ENCODE peak calls at places on chromosomes 2 and 18, in ten cellular contexts. One of them, this sample, is unnamed.

GRCh38 chr2:212392544-212392943 is 146.1 kb downstream of the ERBB4 start:
- DNase-seq in Calu3: no peak
- DNase-seq in endothelial cell: no peak
- DNase-seq in kidney: no peak
- DNase-seq in activated B cell treated with CpG ODN at 0.5 μM for 24 hours: no peak
- DNase-seq in GM20000: no peak
- DNase-seq in PC-9: no peak
- DNase-seq in mammary epithelial cell: no peak
- DNase-seq in SK-N-SH: no peak
- DNase-seq in H9: no peak
- DNase-seq in this sample: no peak

GRCh38 chr2:12433641-12433990 is 283.1 kb upstream of the TRIB2 start:
- DNase-seq in Calu3: peak
- DNase-seq in endothelial cell: no peak
- DNase-seq in kidney: no peak
- DNase-seq in activated B cell treated with CpG ODN at 0.5 μM for 24 hours: no peak
- DNase-seq in GM20000: no peak
- DNase-seq in PC-9: no peak
- DNase-seq in mammary epithelial cell: no peak
- DNase-seq in SK-N-SH: no peak
- DNase-seq in H9: no peak
- DNase-seq in this sample: no peak

GRCh38 chr2:128774320-128775063 is 455.8 kb upstream of the HS6ST1 start:
- DNase-seq in Calu3: no peak
- DNase-seq in endothelial cell: no peak
- DNase-seq in kidney: no peak
- DNase-seq in activated B cell treated with CpG ODN at 0.5 μM for 24 hours: no peak
- DNase-seq in GM20000: no peak
- DNase-seq in PC-9: no peak
- DNase-seq in mammary epithelial cell: no peak
- DNase-seq in SK-N-SH: no peak
- DNase-seq in H9: no peak
- DNase-seq in this sample: peak

GRCh38 chr2:26562811-26563645 is 78.1 kb downstream of the CIB4 start:
- DNase-seq in Calu3: peak
- DNase-seq in endothelial cell: no peak
- DNase-seq in kidney: peak
- DNase-seq in activated B cell treated with CpG ODN at 0.5 μM for 24 hours: no peak
- DNase-seq in GM20000: no peak
- DNase-seq in PC-9: peak
- DNase-seq in mammary epithelial cell: peak
- DNase-seq in SK-N-SH: no peak
- DNase-seq in H9: no peak
- DNase-seq in this sample: peak

GRCh38 chr2:127355407-127356008 is 32.3 kb downstream of the MAP3K2 start:
- DNase-seq in Calu3: peak
- DNase-seq in endothelial cell: peak
- DNase-seq in kidney: no peak
- DNase-seq in activated B cell treated with CpG ODN at 0.5 μM for 24 hours: no peak
- DNase-seq in GM20000: peak
- DNase-seq in PC-9: peak
- DNase-seq in mammary epithelial cell: peak
- DNase-seq in SK-N-SH: peak
- DNase-seq in H9: no peak
- DNase-seq in this sample: no peak

GRCh38 chr2:105887246-105887645 is 142.5 kb downstream of the NCK2 start:
- DNase-seq in Calu3: peak
- DNase-seq in endothelial cell: no peak
- DNase-seq in kidney: no peak
- DNase-seq in activated B cell treated with CpG ODN at 0.5 μM for 24 hours: no peak
- DNase-seq in GM20000: no peak
- DNase-seq in PC-9: no peak
- DNase-seq in mammary epithelial cell: no peak
- DNase-seq in SK-N-SH: no peak
- DNase-seq in H9: no peak
- DNase-seq in this sample: no peak

GRCh38 chr2:72142743-72143440 is 4.8 kb downstream of the CYP26B1 start:
- DNase-seq in Calu3: no peak
- DNase-seq in endothelial cell: no peak
- DNase-seq in kidney: peak
- DNase-seq in activated B cell treated with CpG ODN at 0.5 μM for 24 hours: no peak
- DNase-seq in GM20000: no peak
- DNase-seq in PC-9: peak
- DNase-seq in mammary epithelial cell: no peak
- DNase-seq in SK-N-SH: peak
- DNase-seq in H9: peak
- DNase-seq in this sample: peak

GRCh38 chr18:6205706-6206105 is 209.0 kb downstream of the L3MBTL4 start:
- DNase-seq in Calu3: no peak
- DNase-seq in endothelial cell: no peak
- DNase-seq in kidney: no peak
- DNase-seq in activated B cell treated with CpG ODN at 0.5 μM for 24 hours: no peak
- DNase-seq in GM20000: no peak
- DNase-seq in PC-9: no peak
- DNase-seq in mammary epithelial cell: no peak
- DNase-seq in SK-N-SH: no peak
- DNase-seq in H9: no peak
- DNase-seq in this sample: no peak

GRCh38 chr18:36706313-36706881 is 122.4 kb downstream of the TPGS2 start:
- DNase-seq in Calu3: no peak
- DNase-seq in endothelial cell: no peak
- DNase-seq in kidney: no peak
- DNase-seq in activated B cell treated with CpG ODN at 0.5 μM for 24 hours: no peak
- DNase-seq in GM20000: no peak
- DNase-seq in PC-9: no peak
- DNase-seq in mammary epithelial cell: no peak
- DNase-seq in SK-N-SH: no peak
- DNase-seq in H9: no peak
- DNase-seq in this sample: no peak

GRCh38 chr18:50152900-50153299 is 42.0 kb downstream of the MYO5B start:
- DNase-seq in Calu3: no peak
- DNase-seq in endothelial cell: no peak
- DNase-seq in kidney: no peak
- DNase-seq in activated B cell treated with CpG ODN at 0.5 μM for 24 hours: no peak
- DNase-seq in GM20000: no peak
- DNase-seq in PC-9: no peak
- DNase-seq in mammary epithelial cell: peak
- DNase-seq in SK-N-SH: no peak
- DNase-seq in H9: no peak
- DNase-seq in this sample: no peak

GRCh38 chr18:50151876-50152275 is 43.1 kb downstream of the MYO5B start:
- DNase-seq in Calu3: no peak
- DNase-seq in endothelial cell: no peak
- DNase-seq in kidney: no peak
- DNase-seq in activated B cell treated with CpG ODN at 0.5 μM for 24 hours: no peak
- DNase-seq in GM20000: no peak
- DNase-seq in PC-9: no peak
- DNase-seq in mammary epithelial cell: peak
- DNase-seq in SK-N-SH: no peak
- DNase-seq in H9: no peak
- DNase-seq in this sample: no peak

GRCh38 chr18:50154420-50154819 is 40.5 kb downstream of the MYO5B start:
- DNase-seq in Calu3: no peak
- DNase-seq in endothelial cell: no peak
- DNase-seq in kidney: no peak
- DNase-seq in activated B cell treated with CpG ODN at 0.5 μM for 24 hours: no peak
- DNase-seq in GM20000: no peak
- DNase-seq in PC-9: no peak
- DNase-seq in mammary epithelial cell: no peak
- DNase-seq in SK-N-SH: no peak
- DNase-seq in H9: no peak
- DNase-seq in this sample: no peak

GRCh38 chr18:50158866-50159653 is 35.9 kb downstream of the MYO5B start:
- DNase-seq in Calu3: peak
- DNase-seq in endothelial cell: no peak
- DNase-seq in kidney: no peak
- DNase-seq in activated B cell treated with CpG ODN at 0.5 μM for 24 hours: no peak
- DNase-seq in GM20000: no peak
- DNase-seq in PC-9: peak
- DNase-seq in mammary epithelial cell: peak
- DNase-seq in SK-N-SH: no peak
- DNase-seq in H9: no peak
- DNase-seq in this sample: peak

DNA sequence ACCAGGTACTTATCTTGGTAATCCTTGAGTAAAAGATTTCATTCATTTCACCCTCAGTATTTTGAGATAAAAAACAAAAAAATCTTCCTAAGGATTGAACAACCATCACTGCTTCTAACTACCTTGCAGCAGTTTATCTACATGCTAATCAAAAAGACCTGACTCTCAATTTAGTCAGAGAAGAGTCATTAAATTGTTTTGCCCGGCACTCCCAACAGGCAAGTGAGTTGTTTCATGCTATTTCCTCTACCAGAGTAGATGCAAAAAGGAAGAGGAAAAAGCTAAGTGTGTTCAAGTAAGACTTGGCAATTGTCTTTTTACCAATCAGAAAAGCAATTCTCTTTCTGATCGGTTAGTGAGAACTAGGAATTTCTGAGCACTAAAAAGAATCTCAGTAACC is 39.5 kb downstream of the MYO5B start:
- DNase-seq in Calu3: no peak
- DNase-seq in endothelial cell: no peak
- DNase-seq in kidney: no peak
- DNase-seq in activated B cell treated with CpG ODN at 0.5 μM for 24 hours: no peak
- DNase-seq in GM20000: no peak
- DNase-seq in PC-9: no peak
- DNase-seq in mammary epithelial cell: peak
- DNase-seq in SK-N-SH: no peak
- DNase-seq in H9: no peak
- DNase-seq in this sample: no peak
- TF ChIP-seq CTCF in Calu3: no peak
- TF ChIP-seq CTCF in endothelial cell: no peak
- TF ChIP-seq CTCF in kidney: no peak
- TF ChIP-seq CTCF in activated B cell treated with CpG ODN at 0.5 μM for 24 hours: no peak
- TF ChIP-seq CTCF in GM20000: no peak
- TF ChIP-seq CTCF in PC-9: no peak
- TF ChIP-seq CTCF in mammary epithelial cell: no peak
- TF ChIP-seq CTCF in SK-N-SH: no peak
- TF ChIP-seq CTCF in H9: no peak
- TF ChIP-seq CTCF in this sample: no peak

GRCh38 chr2:192150166-192150565 is 44.6 kb downstream of the TMEFF2 start:
- DNase-seq in Calu3: no peak
- DNase-seq in endothelial cell: no peak
- DNase-seq in kidney: no peak
- DNase-seq in activated B cell treated with CpG ODN at 0.5 μM for 24 hours: no peak
- DNase-seq in GM20000: no peak
- DNase-seq in PC-9: no peak
- DNase-seq in mammary epithelial cell: no peak
- DNase-seq in SK-N-SH: no peak
- DNase-seq in H9: no peak
- DNase-seq in this sample: no peak

GRCh38 chr2:192146069-192147006 is 48.4 kb downstream of the TMEFF2 start:
- DNase-seq in Calu3: no peak
- DNase-seq in endothelial cell: no peak
- DNase-seq in kidney: no peak
- DNase-seq in activated B cell treated with CpG ODN at 0.5 μM for 24 hours: no peak
- DNase-seq in GM20000: no peak
- DNase-seq in PC-9: no peak
- DNase-seq in mammary epithelial cell: peak
- DNase-seq in SK-N-SH: no peak
- DNase-seq in H9: no peak
- DNase-seq in this sample: no peak

GRCh38 chr2:192148241-192148619 is 46.5 kb downstream of the TMEFF2 start:
- DNase-seq in Calu3: no peak
- DNase-seq in endothelial cell: no peak
- DNase-seq in kidney: no peak
- DNase-seq in activated B cell treated with CpG ODN at 0.5 μM for 24 hours: no peak
- DNase-seq in GM20000: no peak
- DNase-seq in PC-9: no peak
- DNase-seq in mammary epithelial cell: no peak
- DNase-seq in SK-N-SH: no peak
- DNase-seq in H9: no peak
- DNase-seq in this sample: no peak

GRCh38 chr2:192151848-192152247 is 42.9 kb downstream of the TMEFF2 start:
- DNase-seq in Calu3: no peak
- DNase-seq in endothelial cell: no peak
- DNase-seq in kidney: no peak
- DNase-seq in activated B cell treated with CpG ODN at 0.5 μM for 24 hours: no peak
- DNase-seq in GM20000: no peak
- DNase-seq in PC-9: no peak
- DNase-seq in mammary epithelial cell: peak
- DNase-seq in SK-N-SH: no peak
- DNase-seq in H9: no peak
- DNase-seq in this sample: no peak

DNA sequence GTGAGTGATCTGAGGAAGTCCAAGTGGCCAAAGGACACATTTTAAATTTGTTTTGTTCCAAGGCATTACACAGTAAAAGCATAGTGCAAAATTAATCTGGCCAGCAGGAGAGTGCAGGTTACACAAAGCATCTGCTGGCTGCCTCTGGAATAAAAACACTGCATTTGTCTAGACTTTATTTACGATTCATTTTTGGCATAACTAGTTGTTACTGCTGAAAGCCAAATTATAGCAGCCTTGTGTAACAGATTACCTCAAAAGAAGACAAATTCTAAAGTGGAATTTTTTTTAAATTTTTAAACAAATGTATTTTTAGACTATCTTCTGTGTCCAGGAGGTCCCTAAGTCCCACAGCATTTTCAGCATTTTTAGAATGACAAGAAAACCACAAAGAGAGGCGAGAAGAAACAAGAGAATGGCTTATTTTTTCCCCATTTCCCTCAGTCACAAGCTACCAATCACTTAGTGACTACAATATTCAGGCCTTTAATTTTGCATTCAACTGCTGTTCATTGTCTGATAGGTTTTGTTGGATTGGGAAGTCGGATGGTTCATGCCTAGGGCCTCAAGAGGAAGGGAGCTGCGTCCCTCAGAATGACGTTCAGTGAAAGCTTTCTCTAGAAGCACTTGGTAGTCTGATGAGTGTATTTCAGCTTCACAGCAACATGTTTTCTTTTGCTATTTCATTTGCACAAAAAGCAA is 46.0 kb downstream of the TMEFF2 start:
- DNase-seq in Calu3: no peak
- DNase-seq in endothelial cell: no peak
- DNase-seq in kidney: no peak
- DNase-seq in activated B cell treated with CpG ODN at 0.5 μM for 24 hours: no peak
- DNase-seq in GM20000: no peak
- DNase-seq in PC-9: no peak
- DNase-seq in mammary epithelial cell: no peak
- DNase-seq in SK-N-SH: no peak
- DNase-seq in H9: no peak
- DNase-seq in this sample: no peak
- TF ChIP-seq CTCF in Calu3: no peak
- TF ChIP-seq CTCF in endothelial cell: no peak
- TF ChIP-seq CTCF in kidney: no peak
- TF ChIP-seq CTCF in activated B cell treated with CpG ODN at 0.5 μM for 24 hours: no peak
- TF ChIP-seq CTCF in GM20000: no peak
- TF ChIP-seq CTCF in PC-9: no peak
- TF ChIP-seq CTCF in mammary epithelial cell: no peak
- TF ChIP-seq CTCF in SK-N-SH: peak
- TF ChIP-seq CTCF in H9: no peak
- TF ChIP-seq CTCF in this sample: no peak

GRCh38 chr18:30280861-30281470 is 761.6 kb downstream of the DSC3 start:
- DNase-seq in Calu3: peak
- DNase-seq in endothelial cell: peak
- DNase-seq in kidney: no peak
- DNase-seq in activated B cell treated with CpG ODN at 0.5 μM for 24 hours: no peak
- DNase-seq in GM20000: no peak
- DNase-seq in PC-9: peak
- DNase-seq in mammary epithelial cell: peak
- DNase-seq in SK-N-SH: peak
- DNase-seq in H9: no peak
- DNase-seq in this sample: peak
- TF ChIP-seq CTCF in Calu3: peak
- TF ChIP-seq CTCF in endothelial cell: peak
- TF ChIP-seq CTCF in kidney: peak
- TF ChIP-seq CTCF in activated B cell treated with CpG ODN at 0.5 μM for 24 hours: no peak
- TF ChIP-seq CTCF in GM20000: peak
- TF ChIP-seq CTCF in PC-9: peak
- TF ChIP-seq CTCF in mammary epithelial cell: peak
- TF ChIP-seq CTCF in SK-N-SH: peak
- TF ChIP-seq CTCF in H9: peak
- TF ChIP-seq CTCF in this sample: peak

GRCh38 chr2:109662889-109663288 is 48.7 kb downstream of the SOWAHC start:
- DNase-seq in Calu3: no peak
- DNase-seq in endothelial cell: no peak
- DNase-seq in kidney: no peak
- DNase-seq in activated B cell treated with CpG ODN at 0.5 μM for 24 hours: no peak
- DNase-seq in GM20000: no peak
- DNase-seq in PC-9: no peak
- DNase-seq in mammary epithelial cell: peak
- DNase-seq in SK-N-SH: no peak
- DNase-seq in H9: no peak
- DNase-seq in this sample: no peak
- TF ChIP-seq CTCF in Calu3: no peak
- TF ChIP-seq CTCF in endothelial cell: no peak
- TF ChIP-seq CTCF in kidney: peak
- TF ChIP-seq CTCF in activated B cell treated with CpG ODN at 0.5 μM for 24 hours: no peak
- TF ChIP-seq CTCF in GM20000: no peak
- TF ChIP-seq CTCF in PC-9: peak
- TF ChIP-seq CTCF in mammary epithelial cell: peak
- TF ChIP-seq CTCF in SK-N-SH: peak
- TF ChIP-seq CTCF in H9: peak
- TF ChIP-seq CTCF in this sample: no peak

This sample was measured in colonic mucosa.